ENCODE peak calls at places on chromosome 7, in four cellular contexts. P is activated T-cell treated with anti-CD3 and anti-CD28 coated beads, Interleukin-2, amount 50 U/mL, for 1 hour; I is esophagus squamous epithelium; B is Kasumi-1. Q is an unnamed sample.

GRCh38 chr7:40969641-40970040 is 733.2 kb downstream of the INHBA start:
- DNase-seq in P (no peak), B (no peak), I (no peak), Q (no peak)

GRCh38 chr7:107951172-107951787 is 51.7 kb downstream of the LAMB1 start:
- DNase-seq in B (no peak), I (no peak), P (no peak), Q (no peak)

GRCh38 chr7:68321776-68322496 is 1276.3 kb upstream of the AUTS2 start:
- DNase-seq in P (no peak), B (no peak), I (no peak), Q (no peak)

GRCh38 chr7:25031432-25031831 is 51.5 kb upstream of the OSBPL3 start:
- DNase-seq in P (no peak), I (no peak), B (no peak), Q (no peak)

GRCh38 chr7:100400656-100401055 is 27.4 kb downstream of the PILRA start:
- DNase-seq in P (no peak), I (no peak), B (peak), Q (no peak)

GRCh38 chr7:837001-837400 is 4.7 kb downstream of the SUN1 start:
- DNase-seq in P (no peak), B (no peak), I (no peak), Q (no peak)

GRCh38 chr7:151251926-151252835 is 3.7 kb upstream of the SMARCD3 start:
- DNase-seq in B (no peak), I (no peak), P (no peak), Q (peak)

GRCh38 chr7:140674356-140674800 is 1.6 kb downstream of the ADCK2 start:
- DNase-seq in I (no peak), B (no peak), P (no peak), Q (no peak)

GRCh38 chr7:108270385-108270784 is 140.2 kb upstream of the LAMB4 start:
- DNase-seq in I (no peak), P (no peak), B (no peak), Q (no peak)

GRCh38 chr7:24797270-24797669 is 40.0 kb upstream of the GSDME start:
- DNase-seq in I (no peak), B (no peak), P (no peak), Q (no peak)

GRCh38 chr7:1366801-1367405 is 92.4 kb downstream of the MICALL2 start:
- DNase-seq in P (no peak), B (no peak), I (no peak), Q (no peak)

GRCh38 chr7:20778063-20778721 is 8.5 kb downstream of the SP8 start:
- DNase-seq in B (peak), P (no peak), I (no peak), Q (no peak)

GRCh38 chr7:147981072-147981813 is 609.3 kb upstream of the C7orf33 start:
- DNase-seq in I (no peak), B (no peak), P (no peak), Q (no peak)

GRCh38 chr7:85030893-85031292 is 156.0 kb downstream of the SEMA3D start:
- DNase-seq in P (no peak), I (no peak), B (peak), Q (no peak)

GRCh38 chr7:140078392-140078791 is 15.6 kb upstream of the PARP12 start:
- DNase-seq in I (no peak), P (no peak), B (no peak), Q (no peak)

GRCh38 chr7:97601941-97602457 is 129.9 kb upstream of the TAC1 start:
- DNase-seq in I (no peak), B (no peak), P (no peak), Q (no peak)

GRCh38 chr7:95096123-95096395 is 188.7 kb downstream of the PPP1R9A start:
- DNase-seq in I (no peak), P (no peak), B (no peak), Q (no peak)

GRCh38 chr7:51045319-51046102 is 262.8 kb upstream of the GRB10 start:
- DNase-seq in P (no peak), B (no peak), I (no peak), Q (no peak)

GRCh38 chr7:102215281-102215680 is 71.4 kb upstream of the SH2B2 start:
- DNase-seq in P (no peak), I (no peak), B (no peak), Q (no peak)

GRCh38 chr7:155343661-155344121 is 46.0 kb downstream of the INSIG1 start:
- DNase-seq in P (no peak), B (no peak), I (no peak), Q (no peak)

GRCh38 chr7:142112086-142112485 is 568 bp downstream of the MGAM2 start:
- DNase-seq in B (no peak), I (no peak), P (no peak), Q (no peak)

GRCh38 chr7:15602236-15602635 is 40.4 kb upstream of the AGMO start:
- DNase-seq in I (no peak), P (no peak), B (no peak), Q (no peak)

GRCh38 chr7:22853674-22854157 is 31.1 kb upstream of the TOMM7 start:
- DNase-seq in I (no peak), B (peak), P (peak), Q (no peak)

GRCh38 chr7:95396136-95397032 is at the start of gene PON3:
- DNase-seq in P (peak), I (no peak), B (no peak), Q (no peak)

GRCh38 chr7:73443543-73444255 is 10.1 kb downstream of the FZD9 start:
- DNase-seq in B (no peak), I (no peak), P (no peak), Q (no peak)

GRCh38 chr7:30594055-30594539 is 581 bp upstream of the GARS1 start:
- DNase-seq in P (peak), B (peak), I (no peak), Q (no peak)

Q was measured in nucleus accumbens.